ENCODE peak calls at places on chromosomes 6 and 20, in ten cellular contexts. P is activated CD4-positive, alpha-beta T cell treated with anti-CD3 and anti-CD28 coated beads, Interleukin-2, amount 50 U/mL, for 1 hour; R is thoracic aorta; J is HFFc6; W is AG08396; Q is HCEC 1CT; C is Peyer's patch; E is cardiac muscle cell; V is HTR-8/SVneo; K is T1000. M is an unnamed sample.

GRCh38 chr6:100281471-100281878 is 183.2 kb downstream of the SIM1 start:
- DNase-seq in P (no peak), R (no peak), J (no peak), W (no peak), Q (peak), C (no peak), E (peak), V (no peak), K (no peak), M (no peak)

GRCh38 chr6:32703347-32703746 is 36.9 kb upstream of the HLA-DQB1 start:
- DNase-seq in P (no peak), R (no peak), J (no peak), W (no peak), Q (no peak), C (no peak), E (no peak), V (no peak), K (no peak), M (no peak)

GRCh38 chr6:3850451-3851203 is 1.5 kb downstream of the FAM50B start:
- DNase-seq in P (peak), R (no peak), J (no peak), W (no peak), Q (no peak), C (no peak), E (no peak), V (no peak), K (no peak), M (no peak)

GRCh38 chr20:37233471-37234253 is 28.0 kb downstream of the GHRH start:
- DNase-seq in P (no peak), R (no peak), J (no peak), W (no peak), Q (no peak), C (no peak), E (no peak), V (no peak), K (no peak), M (no peak)

GRCh38 chr6:88360203-88360797 is 194.2 kb upstream of the CNR1 start:
- DNase-seq in P (no peak), R (no peak), J (peak), W (no peak), Q (peak), C (no peak), E (peak), V (no peak), K (no peak), M (no peak)

GRCh38 chr20:17652411-17652810 is 29.6 kb downstream of the RRBP1 start:
- DNase-seq in P (no peak), R (no peak), J (no peak), W (no peak), Q (no peak), C (peak), E (no peak), V (no peak), K (no peak), M (no peak)

GRCh38 chr6:106883808-106884262 is 90.7 kb downstream of the CD24 start:
- DNase-seq in P (no peak), R (no peak), J (no peak), W (no peak), Q (no peak), C (no peak), E (no peak), V (no peak), K (no peak), M (no peak)

GRCh38 chr6:41723178-41723935 is 12.1 kb downstream of the TFEB start:
- DNase-seq in P (no peak), R (peak), J (peak), W (peak), Q (peak), C (no peak), E (peak), V (peak), K (peak), M (peak)

GRCh38 chr6:155328539-155329459 is 14.5 kb upstream of the TFB1M start:
- DNase-seq in P (no peak), R (no peak), J (no peak), W (no peak), Q (no peak), C (peak), E (no peak), V (no peak), K (no peak), M (no peak)

GRCh38 chr6:52553719-52554118 is 23.1 kb downstream of the TRAM2 start:
- DNase-seq in P (no peak), R (no peak), J (no peak), W (no peak), Q (no peak), C (no peak), E (no peak), V (no peak), K (no peak), M (no peak)

GRCh38 chr20:31857861-31858835 is 12.2 kb downstream of the DUSP15 start:
- DNase-seq in P (no peak), R (no peak), J (no peak), W (no peak), Q (no peak), C (no peak), E (no peak), V (no peak), K (no peak), M (peak)

GRCh38 chr20:38066969-38067716 is 33.6 kb downstream of the RPRD1B start:
- DNase-seq in P (no peak), R (no peak), J (no peak), W (no peak), Q (no peak), C (no peak), E (no peak), V (no peak), K (no peak), M (no peak)

GRCh38 chr6:119110601-119111548 is 32.4 kb upstream of the FAM184A start:
- DNase-seq in P (peak), R (no peak), J (peak), W (peak), Q (peak), C (no peak), E (peak), V (peak), K (no peak), M (no peak)

GRCh38 chr20:9609892-9610502 is 95.6 kb downstream of the LAMP5 start:
- DNase-seq in P (peak), R (no peak), J (peak), W (peak), Q (peak), C (no peak), E (peak), V (peak), K (peak), M (peak)

GRCh38 chr6:31579546-31580445 is 2.4 kb downstream of the LTB start:
- DNase-seq in P (no peak), R (no peak), J (no peak), W (no peak), Q (no peak), C (no peak), E (no peak), V (no peak), K (no peak), M (no peak)

GRCh38 chr6:44078795-44079671 is 48.2 kb downstream of the MRPL14 start:
- DNase-seq in P (peak), R (no peak), J (peak), W (peak), Q (peak), C (peak), E (peak), V (peak), K (no peak), M (no peak)

GRCh38 chr6:108074057-108074358 is 533 bp downstream of the OSTM1 start:
- DNase-seq in P (no peak), R (no peak), J (no peak), W (no peak), Q (peak), C (no peak), E (no peak), V (no peak), K (no peak), M (peak)

GRCh38 chr20:8414611-8415274 is 282.7 kb downstream of the PLCB1 start:
- DNase-seq in P (no peak), R (no peak), J (peak), W (peak), Q (peak), C (no peak), E (peak), V (no peak), K (peak), M (no peak)

GRCh38 chr6:157258878-157259277 is 64.4 kb downstream of the TMEM242 start:
- DNase-seq in P (no peak), R (no peak), J (no peak), W (no peak), Q (no peak), C (peak), E (no peak), V (no peak), K (no peak), M (no peak)

GRCh38 chr6:36323062-36323461 is 13.6 kb downstream of the BNIP5 start:
- DNase-seq in P (no peak), R (no peak), J (no peak), W (no peak), Q (no peak), C (no peak), E (peak), V (no peak), K (no peak), M (no peak)